ENCODE peak calls at places on chromosomes 16 and 17, in five cellular contexts. E is HepG2, D is K562, G is GM12878, Z is SK-N-SH. O is an unnamed sample.

GRCh38 chr17:30220414-30220813 is 15.1 kb downstream of the SLC6A4 start:
- DNase-seq in D (no peak), G (no peak), Z (no peak), E (no peak), O (no peak)

GRCh38 chr16:27253526-27253930 is 15.0 kb downstream of the NSMCE1 start:
- DNase-seq in G (no peak), E (no peak), Z (no peak), D (no peak), O (no peak)

GRCh38 chr17:40341808-40342574 is 22.5 kb downstream of the GJD3 start:
- DNase-seq in E (peak), G (no peak), D (peak), Z (peak), O (peak)

GRCh38 chr17:27303734-27304133 is 9.8 kb downstream of the WSB1 start:
- DNase-seq in D (no peak), Z (no peak), G (no peak), E (no peak), O (no peak)

GRCh38 chr17:42120161-42121065 is 754 bp downstream of the KAT2A start:
- DNase-seq in E (peak), Z (peak), G (no peak), D (peak), O (peak)

GRCh38 chr16:27437946-27438345 is 36.0 kb downstream of the IL21R start:
- DNase-seq in D (no peak), G (no peak), E (no peak), Z (peak), O (no peak)

GRCh38 chr17:39564201-39564828 is 43.4 kb downstream of the NEUROD2 start:
- DNase-seq in D (no peak), G (no peak), E (no peak), Z (no peak), O (no peak)

GRCh38 chr17:51056813-51057510 is 63.7 kb downstream of the SPAG9 start:
- DNase-seq in D (peak), G (no peak), Z (peak), E (peak), O (peak)

GRCh38 chr16:65763640-65764305 is 602.7 kb upstream of the CDH5 start:
- DNase-seq in G (no peak), Z (no peak), E (no peak), D (no peak), O (no peak)

GRCh38 chr16:19239756-19240155 is 45.8 kb upstream of the CLEC19A start:
- DNase-seq in G (no peak), Z (no peak), D (no peak), E (no peak), O (no peak)

GRCh38 chr16:89924925-89925307 is 1.8 kb downstream of the TUBB3 start:
- DNase-seq in G (no peak), Z (no peak), E (no peak), D (no peak), O (no peak)

GRCh38 chr17:63493411-63493810 is 16.6 kb downstream of the ACE start:
- DNase-seq in D (no peak), E (no peak), Z (no peak), G (no peak), O (no peak)

GRCh38 chr17:78256705-78257559 is 25.5 kb downstream of the TMEM235 start:
- DNase-seq in G (no peak), E (no peak), D (peak), Z (peak), O (no peak)

GRCh38 chr17:18951941-18952842 is at the start of gene SLC5A10:
- DNase-seq in D (no peak), G (no peak), E (peak), Z (no peak), O (no peak)

GRCh38 chr17:78263063-78263735 is 31.8 kb downstream of the TMEM235 start:
- DNase-seq in G (no peak), D (peak), E (peak), Z (peak), O (no peak)

GRCh38 chr16:87826798-87827587 is 42.3 kb downstream of the SLC7A5 start:
- DNase-seq in G (no peak), Z (no peak), E (no peak), D (no peak), O (no peak)

GRCh38 chr17:77572065-77572601 is 386.4 kb upstream of the TNRC6C start:
- DNase-seq in G (no peak), Z (no peak), D (no peak), E (no peak), O (no peak)

GRCh38 chr17:36686123-36686669 is 84.8 kb downstream of the MRM1 start:
- DNase-seq in G (no peak), E (no peak), Z (no peak), D (no peak), O (no peak)

GRCh38 chr16:57730771-57731730 is 4.5 kb upstream of the KATNB1 start:
- DNase-seq in E (no peak), Z (no peak), D (no peak), G (no peak), O (no peak)

GRCh38 chr17:75975757-75976174 is 3.2 kb downstream of the ACOX1 start:
- DNase-seq in E (no peak), G (no peak), D (no peak), Z (no peak), O (no peak)

DNA sequence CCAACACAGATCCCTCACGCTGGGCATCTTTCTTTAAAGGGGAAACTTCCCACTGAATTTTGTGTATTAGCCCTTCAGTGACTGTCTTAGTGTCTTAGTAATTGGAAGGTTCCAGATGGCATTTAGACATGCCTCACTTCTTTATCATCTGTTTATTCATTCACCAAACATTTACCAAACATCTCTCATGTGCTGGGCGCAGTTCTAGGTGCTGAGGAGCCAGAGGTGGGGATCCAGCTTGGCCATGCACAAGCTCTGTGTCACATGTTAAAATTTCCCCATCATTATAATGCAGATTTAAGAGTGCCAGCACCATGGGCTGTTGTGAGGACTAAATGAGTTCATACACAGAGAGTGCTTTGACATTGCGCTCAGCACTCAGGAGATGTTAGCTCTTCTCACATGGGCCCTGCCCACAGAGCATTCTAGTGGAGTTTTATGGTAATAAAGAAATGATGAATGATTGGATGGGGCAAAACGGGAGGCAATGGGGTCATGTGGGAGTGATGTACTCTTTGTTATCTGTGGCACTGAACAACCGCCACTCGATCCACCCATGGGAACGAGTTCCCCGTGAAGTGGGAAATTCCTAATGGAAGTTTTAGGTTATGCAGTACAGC is 119.7 kb downstream of the SNX29 start:
- DNase-seq in D (no peak), Z (no peak), E (no peak), G (no peak), O (no peak)
- TF ChIP-seq FOXM1 in D (no peak), Z (no peak), E (no peak), G (no peak), O (no peak)

GRCh38 chr16:73066321-73066926 is 18.5 kb upstream of the ZFHX3 start:
- DNase-seq in Z (no peak), G (no peak), D (no peak), E (no peak), O (no peak)

GRCh38 chr16:73064227-73064995 is 16.5 kb upstream of the ZFHX3 start:
- DNase-seq in E (no peak), Z (peak), G (no peak), D (peak), O (no peak)

GRCh38 chr16:73063854-73064226 is 15.9 kb upstream of the ZFHX3 start:
- DNase-seq in Z (no peak), D (no peak), E (no peak), G (no peak), O (no peak)

GRCh38 chr16:73065617-73066313 is 17.8 kb upstream of the ZFHX3 start:
- DNase-seq in G (no peak), Z (no peak), E (no peak), D (no peak), O (no peak)

DNA sequence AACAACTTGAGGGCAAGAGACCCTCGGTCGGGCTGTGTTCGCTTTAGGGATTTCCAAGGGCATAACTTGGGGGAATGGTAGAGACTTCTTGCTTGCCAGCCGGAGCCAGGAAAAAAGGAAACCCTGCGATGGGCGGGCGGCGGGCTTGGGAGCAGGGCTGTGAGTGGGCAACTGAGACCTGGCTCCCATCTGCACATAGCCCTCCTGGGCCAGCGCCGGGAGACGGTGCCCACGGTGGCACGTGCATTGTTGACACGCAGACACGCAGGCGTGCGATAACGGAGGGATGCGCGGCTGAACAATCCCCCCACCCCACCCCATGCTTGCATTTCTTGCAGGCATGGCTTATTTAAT is 17.0 kb upstream of the ZFHX3 start:
- DNase-seq in D (no peak), E (no peak), Z (no peak), G (no peak), O (no peak)
- TF ChIP-seq FOXM1 in D (no peak), E (no peak), Z (no peak), G (no peak), O (no peak)

GRCh38 chr16:23227529-23227928 is 45.0 kb downstream of the SCNN1G start:
- DNase-seq in Z (no peak), G (no peak), E (no peak), D (peak), O (no peak)

GRCh38 chr16:23225109-23225508 is 42.6 kb downstream of the SCNN1G start:
- DNase-seq in Z (no peak), G (no peak), D (no peak), E (no peak), O (no peak)

GRCh38 chr16:23232806-23233205 is 50.3 kb downstream of the SCNN1G start:
- DNase-seq in E (no peak), G (no peak), Z (no peak), D (no peak), O (no peak)

GRCh38 chr16:23225634-23226033 is 43.1 kb downstream of the SCNN1G start:
- DNase-seq in Z (no peak), D (no peak), E (no peak), G (no peak), O (no peak)

DNA sequence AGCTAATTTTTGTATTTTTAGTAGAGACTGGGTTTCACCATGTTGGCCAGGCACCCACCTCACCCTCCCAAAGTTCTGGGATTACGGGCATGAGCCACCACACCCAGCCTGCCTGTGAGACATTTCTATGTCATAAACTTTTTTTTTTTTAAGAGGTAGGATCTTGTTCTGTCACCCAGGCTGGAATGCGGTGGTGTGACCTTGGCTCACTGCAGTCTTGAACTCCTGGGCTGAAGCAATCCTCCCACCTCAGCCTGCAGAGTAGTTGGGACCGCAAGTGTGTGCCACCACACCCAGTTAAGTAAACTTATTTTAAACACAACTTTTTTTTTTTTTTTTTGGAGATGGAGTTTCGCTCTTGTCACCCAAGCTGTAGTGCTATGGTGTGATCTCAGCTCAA is 47.2 kb downstream of the SCNN1G start:
- DNase-seq in D (no peak), Z (no peak), G (no peak), E (no peak), O (no peak)
- TF ChIP-seq FOXM1 in D (no peak), Z (no peak), G (no peak), E (no peak), O (no peak)

GRCh38 chr16:73056911-73057310 is 9.0 kb upstream of the ZFHX3 start:
- DNase-seq in Z (no peak), G (no peak), D (no peak), E (no peak), O (no peak)
- TF ChIP-seq FOXM1 in Z (no peak), G (no peak), D (no peak), E (no peak), O (no peak)

DNA sequence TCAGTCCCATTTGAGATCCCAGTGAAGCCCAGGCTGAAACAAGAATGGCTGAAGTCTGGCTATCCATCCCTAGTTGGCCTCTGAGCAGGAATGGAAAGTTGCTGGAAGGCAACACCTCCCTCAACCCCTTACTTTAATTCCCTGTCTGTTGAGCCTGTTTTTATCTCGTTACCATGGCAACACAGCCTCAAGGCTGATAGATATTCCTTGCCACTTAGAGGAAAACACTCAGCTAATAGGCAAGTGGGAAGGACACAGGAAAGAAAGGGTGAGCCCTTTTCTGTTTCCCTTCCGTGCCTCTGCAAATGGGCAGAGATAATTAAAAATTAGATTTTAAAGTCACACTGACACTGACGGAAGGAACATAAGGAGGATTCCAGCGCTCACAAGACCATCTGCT is 75.5 kb upstream of the CLEC3A start:
- DNase-seq in D (peak), Z (peak), G (no peak), E (no peak), O (peak)
- TF ChIP-seq FOXM1 in D (no peak), Z (no peak), G (no peak), E (no peak), O (no peak)

GRCh38 chr17:48791128-48792032 is 25.6 kb downstream of the TTLL6 start:
- DNase-seq in E (peak), D (peak), G (peak), Z (peak), O (peak)
- TF ChIP-seq FOXM1 in E (no peak), D (no peak), G (no peak), Z (no peak), O (no peak)

DNA sequence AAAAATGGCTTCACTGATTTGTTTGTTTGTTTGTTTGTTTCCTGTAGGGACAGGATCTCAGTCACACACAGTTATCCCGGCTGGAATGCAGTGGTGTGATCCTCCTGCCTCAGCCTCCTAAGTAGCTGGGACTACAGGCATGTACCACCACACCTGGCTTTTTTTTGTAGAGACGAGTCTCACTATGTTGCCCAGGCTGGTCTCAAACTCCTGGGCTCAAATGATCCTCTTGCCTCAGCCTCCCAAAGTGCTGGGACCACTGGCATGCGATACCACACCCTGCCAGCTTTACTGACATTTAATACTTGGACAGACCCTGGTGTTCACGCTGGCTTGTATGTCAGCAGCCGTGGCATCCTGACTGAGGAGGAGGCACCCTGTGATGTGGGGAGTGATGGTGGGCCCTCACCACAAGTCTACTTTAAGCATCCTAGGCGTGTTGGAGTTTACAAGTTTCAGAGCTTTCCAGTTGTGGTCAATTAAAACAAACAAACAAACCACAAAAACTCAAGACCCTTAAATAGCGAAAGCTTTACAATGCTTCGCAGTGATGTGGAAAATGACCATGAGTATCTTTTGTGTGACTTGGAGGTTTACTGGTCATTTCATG is 5.1 kb downstream of the ABCA3 start:
- DNase-seq in E (no peak), Z (no peak), G (no peak), D (no peak), O (no peak)
- TF ChIP-seq FOXM1 in E (no peak), Z (no peak), G (no peak), D (no peak), O (no peak)

GRCh38 chr16:70345840-70346239 is 863 bp upstream of the DDX19A start:
- DNase-seq in Z (no peak), G (no peak), D (no peak), E (no peak), O (no peak)
- TF ChIP-seq FOXM1 in Z (no peak), G (no peak), D (no peak), E (no peak), O (no peak)

GRCh38 chr17:16922386-16923096 is 49.4 kb downstream of the TNFRSF13B start:
- DNase-seq in D (no peak), E (no peak), G (no peak), Z (no peak), O (no peak)
- TF ChIP-seq FOXM1 in D (no peak), E (no peak), G (no peak), Z (no peak), O (no peak)

O was measured in HEK293T.